ENCODE peak calls at places on chromosomes 3 and 15, in six cellular contexts. Y is fibroblast of lung, N is uterus, K is HAP-1, U is IMR-90, W is heart right ventricle. L is an unnamed sample.

GRCh38 chr3:169790687-169791429 is 17.7 kb downstream of the MYNN start:
- DNase-seq in W (no peak), U (peak; percentile 55), K (no peak), Y (peak; percentile 40), N (no peak), L (peak; percentile 65)

GRCh38 chr3:148938931-148939330 is 52.4 kb upstream of the GYG1 start:
- DNase-seq in K (no peak), N (no peak), W (no peak), U (no peak), Y (no peak), L (no peak)

GRCh38 chr3:13332158-13332557 is 88.0 kb downstream of the NUP210 start:
- DNase-seq in N (no peak), K (no peak), Y (no peak), W (no peak), U (no peak), L (no peak)

GRCh38 chr3:140529096-140529495 is 148.8 kb upstream of the TRIM42 start:
- DNase-seq in W (no peak), U (peak; percentile 3), Y (peak; percentile 100), K (no peak), N (no peak), L (peak; percentile 55)

GRCh38 chr15:42131006-42131405 is 25.4 kb downstream of the PLA2G4F start:
- DNase-seq in Y (no peak), K (no peak), W (no peak), N (no peak), U (no peak), L (no peak)

GRCh38 chr3:101351834-101352233 is 31.5 kb upstream of the IMPG2 start:
- DNase-seq in N (no peak), Y (no peak), W (no peak), U (peak; percentile 6), K (no peak), L (no peak)

GRCh38 chr3:45795509-45795881 is 841 bp downstream of the SLC6A20 start:
- DNase-seq in U (peak; percentile 4), K (no peak), W (no peak), N (no peak), Y (no peak), L (no peak)

GRCh38 chr3:30749230-30749629 is 142.8 kb downstream of the TGFBR2 start:
- DNase-seq in U (no peak), Y (peak; percentile 38), N (no peak), K (no peak), W (no peak), L (no peak)

GRCh38 chr3:5498981-5499380 is 311.5 kb downstream of the EDEM1 start:
- DNase-seq in Y (no peak), K (no peak), N (no peak), W (no peak), U (no peak), L (no peak)

GRCh38 chr3:126523745-126524428 is at the start of gene CHST13:
- DNase-seq in Y (peak; percentile 60), K (peak; percentile 42), U (peak; percentile 16), W (no peak), N (no peak), L (peak; percentile 65)

GRCh38 chr15:72227192-72227586 is 3.8 kb downstream of the PKM start:
- DNase-seq in Y (peak; percentile 94), W (no peak), U (peak; percentile 91), N (peak; percentile 40), K (peak; percentile 39), L (peak; percentile 82)

GRCh38 chr15:68739390-68740075 is 81.2 kb downstream of the ANP32A start:
- DNase-seq in Y (peak; percentile 15), W (no peak), K (no peak), N (no peak), U (no peak), L (no peak)

GRCh38 chr3:66322436-66322835 is 101.6 kb downstream of the SLC25A26 start:
- DNase-seq in U (no peak), K (no peak), Y (no peak), N (no peak), W (no peak), L (no peak)

DNA sequence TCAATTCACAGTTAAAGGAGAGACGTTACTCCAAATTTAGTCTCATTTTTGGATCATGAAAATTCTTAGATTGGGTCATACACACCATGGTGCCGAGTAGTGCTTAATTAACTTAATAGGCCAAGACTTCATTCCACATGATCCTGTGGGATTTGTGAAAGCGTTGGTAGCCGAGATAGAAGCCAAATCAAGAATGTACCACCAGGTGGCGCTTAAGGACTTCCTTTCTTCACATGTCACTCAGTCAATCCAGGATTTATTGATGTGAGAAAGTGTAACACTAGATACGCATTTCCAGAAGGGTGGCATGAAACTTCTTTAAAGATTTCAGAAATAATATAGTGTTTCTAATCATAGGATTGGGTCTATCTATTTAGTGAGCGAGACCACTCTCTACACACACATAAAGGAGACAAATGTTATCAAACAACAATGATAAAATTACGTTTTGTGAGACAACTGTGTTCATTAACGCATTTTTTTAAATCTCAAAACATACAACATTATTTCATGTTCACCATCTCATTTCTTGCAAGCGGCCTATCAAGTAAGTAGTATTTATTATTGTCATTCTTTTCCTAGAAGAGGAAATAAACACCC is 436.1 kb downstream of the CHL1 start:
- DNase-seq in W (peak; percentile 12), U (peak; percentile 18), Y (peak; percentile 25), K (peak; percentile 60), N (no peak), L (peak; percentile 12)
- H3K4me3 ChIP-seq in W (no peak overlapping the region), U (no peak overlapping the region), Y (no peak overlapping the region), K (no peak overlapping the region), N (no peak overlapping the region), L (no peak overlapping the region)

GRCh38 chr15:47184405-47185221 is 532.7 kb upstream of the SEMA6D start:
- DNase-seq in U (peak; percentile 14), Y (peak; percentile 27), K (no peak), W (no peak), N (no peak), L (peak; percentile 38)
- H3K27me3 ChIP-seq in U (peaks cover 39% of the 10 kb centered on the region), Y (peaks cover 11% of the 10 kb centered on the region), K (no peaks in the 10 kb centered on the region), W (peaks cover 56% of the 10 kb centered on the region), N (peaks cover 10% of the 10 kb centered on the region), L (peaks cover 53% of the 10 kb centered on the region)

DNA sequence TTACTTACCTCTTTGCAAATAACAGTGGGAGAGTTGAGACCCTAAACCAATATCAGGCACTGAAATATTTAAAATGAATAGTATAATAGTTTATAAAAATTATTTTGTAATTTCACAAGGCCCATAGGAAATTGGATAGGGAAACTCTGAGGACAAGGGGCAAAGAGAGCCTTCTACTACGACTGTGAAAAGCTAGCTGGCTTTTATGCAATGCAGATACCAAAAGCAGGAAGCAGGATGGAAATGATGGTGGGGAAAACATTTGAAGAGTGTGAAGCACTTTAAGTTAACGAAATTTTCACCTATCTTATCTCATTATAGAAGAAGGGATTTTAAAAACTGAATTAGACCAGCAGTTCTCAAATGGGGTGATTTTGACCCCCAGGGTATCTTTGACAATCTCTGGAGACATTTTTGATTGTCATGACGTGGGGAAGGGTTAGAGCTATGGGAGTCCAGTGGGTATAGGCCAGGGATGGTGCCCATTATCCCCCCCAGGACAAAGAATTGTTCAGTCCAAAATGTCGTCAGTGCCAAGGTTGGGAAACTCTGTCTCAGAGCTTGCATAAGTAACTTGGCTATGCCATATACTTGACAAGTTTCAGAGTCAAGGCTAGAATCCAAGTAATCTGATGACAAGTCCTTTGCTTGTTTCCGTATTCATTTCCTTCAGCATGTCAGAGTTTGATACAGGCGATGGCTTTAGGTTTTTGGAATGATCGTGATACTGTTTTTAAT is 126.0 kb downstream of the IL5RA start:
- DNase-seq in K (no peak), Y (no peak), W (no peak), U (no peak), N (no peak), L (no peak)
- H3K36me3 ChIP-seq in K (no peaks in the 10 kb centered on the region), Y (no peaks in the 10 kb centered on the region), W (no peaks in the 10 kb centered on the region), U (no peaks in the 10 kb centered on the region), N (no peaks in the 10 kb centered on the region), L (no peaks in the 10 kb centered on the region)

DNA sequence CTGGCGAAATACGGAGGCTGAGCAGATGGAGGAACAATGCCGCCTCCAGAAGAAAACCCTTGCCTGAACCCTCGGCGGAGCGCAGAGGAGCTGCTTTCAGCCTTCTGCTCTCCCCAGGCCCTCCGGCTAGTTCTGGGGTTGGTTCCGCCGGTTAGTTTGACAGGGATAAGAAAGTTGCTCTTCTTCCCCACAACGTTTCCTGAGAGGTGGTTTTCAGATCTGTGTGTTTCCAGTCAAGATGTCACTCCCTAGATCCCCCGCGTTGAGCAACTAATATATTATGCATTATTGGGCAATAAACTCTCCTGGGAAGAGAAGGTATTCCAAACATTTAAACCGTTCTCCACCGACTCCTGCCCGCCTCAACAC is 551 bp downstream of the NLGN1 start:
- DNase-seq in W (no peak), N (no peak), K (peak; percentile 32), Y (peak; percentile 69), U (no peak), L (no peak)
- H3K4me3 ChIP-seq in W (peak overlapping the region; percentile 77), N (peak overlapping the region; percentile 71), K (peak overlapping the region; percentile 69), Y (peak overlapping the region; percentile 46), U (peak overlapping the region; percentile 44), L (peak overlapping the region; percentile 68)

GRCh38 chr15:65971741-65971995 is 102.4 kb downstream of the RAB11A start:
- DNase-seq in W (no peak), U (no peak), N (no peak), K (no peak), Y (no peak), L (no peak)

GRCh38 chr15:65970937-65971740 is 101.8 kb downstream of the RAB11A start:
- DNase-seq in U (peak; percentile 2), W (no peak), Y (no peak), K (no peak), N (no peak), L (no peak)

GRCh38 chr15:65964792-65965433 is 95.6 kb downstream of the RAB11A start:
- DNase-seq in K (no peak), W (no peak), N (no peak), U (no peak), Y (no peak), L (no peak)

DNA sequence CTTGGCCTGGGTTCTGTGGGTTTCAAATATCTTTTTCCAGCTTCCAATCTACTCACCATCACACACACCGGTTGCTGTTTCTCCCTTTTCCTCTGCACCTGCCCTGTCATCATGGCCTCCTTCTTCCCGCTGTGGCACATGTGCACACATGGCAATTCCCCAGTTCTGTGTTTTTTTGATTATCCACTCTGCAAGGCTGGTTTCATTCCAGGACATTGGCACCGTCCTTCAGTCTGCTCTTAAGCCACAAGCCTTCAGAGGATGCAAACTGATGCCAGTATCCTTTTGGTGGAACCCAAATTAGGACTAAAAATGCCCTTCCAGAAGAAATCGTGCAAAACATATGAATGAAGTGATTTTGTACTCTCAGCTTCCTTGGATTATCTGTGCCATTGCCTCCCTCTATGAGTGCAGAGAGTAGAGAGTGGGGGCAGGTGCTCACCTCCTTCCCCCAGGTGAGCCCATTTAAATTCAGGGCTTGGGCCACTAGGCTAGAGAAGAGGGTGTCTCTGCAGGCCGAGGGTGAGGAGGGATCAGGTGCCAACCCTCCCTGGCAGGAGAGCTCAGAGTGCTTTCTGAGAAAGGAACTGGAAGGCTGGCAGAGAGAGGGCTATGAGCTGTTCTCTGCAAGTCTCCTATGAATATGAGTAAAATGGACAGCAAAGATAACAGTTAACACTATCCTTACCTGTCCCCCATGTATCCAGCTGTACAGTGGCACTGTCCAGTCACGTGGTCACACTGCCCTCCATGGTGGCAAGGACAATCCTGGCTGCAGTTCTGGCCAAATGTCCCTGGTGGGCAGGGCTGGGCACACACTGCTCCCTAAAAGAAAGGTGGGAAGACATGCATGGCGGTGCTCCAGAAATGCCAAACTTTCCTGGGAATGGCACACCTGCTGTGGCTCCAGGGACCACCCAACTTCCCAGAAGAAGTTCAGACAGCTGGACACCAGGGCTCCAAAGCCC is 100.9 kb downstream of the RAB11A start:
- DNase-seq in K (no peak), Y (no peak), W (no peak), N (no peak), U (no peak), L (no peak)
- H3K27me3 ChIP-seq in K (peaks cover 80% of the 10 kb centered on the region), Y (peaks cover 15% of the 10 kb centered on the region), W (peaks cover 70% of the 10 kb centered on the region), N (no peaks in the 10 kb centered on the region), U (peaks cover 47% of the 10 kb centered on the region), L (no peaks in the 10 kb centered on the region)

L was measured in MG63.